ENCODE peak calls at places on chromosomes 2 and 18, in six cellular contexts. L is GM12864, F is cardiac fibroblast, P is glutamatergic neuron, O is mammary epithelial cell, V is epithelial cell of esophagus. G is an unnamed sample.

GRCh38 chr18:75727479-75727878 is 300.0 kb upstream of the SMIM21 start:
- DNase-seq in L (no peak), V (peak; percentile 2), O (peak; percentile 2), P (peak; percentile 71), F (peak; percentile 47), G (peak; percentile 58)

GRCh38 chr2:110120171-110121051 is 4.8 kb upstream of the MALL start:
- DNase-seq in F (peak; percentile 46), P (no peak), O (no peak), V (no peak), L (no peak), G (no peak)

GRCh38 chr2:226798422-226799210 is 1.0 kb downstream of the IRS1 start:
- DNase-seq in P (peak; percentile 65), F (peak; percentile 63), O (peak; percentile 55), V (peak; percentile 58), L (no peak), G (peak; percentile 34)

GRCh38 chr2:54559593-54560145 is 103.5 kb downstream of the SPTBN1 start:
- DNase-seq in O (peak; percentile 86), P (peak; percentile 19), F (peak; percentile 87), V (peak; percentile 89), L (no peak), G (peak; percentile 41)

GRCh38 chr2:84841577-84841976 is 39.3 kb downstream of the TRABD2A start:
- DNase-seq in L (no peak), V (no peak), P (no peak), O (no peak), F (no peak), G (no peak)

GRCh38 chr18:36322734-36323133 is 25.2 kb downstream of the FHOD3 start:
- DNase-seq in F (no peak), O (no peak), L (no peak), P (no peak), V (no peak), G (no peak)

GRCh38 chr2:36406296-36406695 is 50.7 kb downstream of the CRIM1 start:
- DNase-seq in F (no peak), O (no peak), L (no peak), V (no peak), P (no peak), G (no peak)

GRCh38 chr2:194260185-194260584 is 1396.8 kb upstream of the SLC39A10 start:
- DNase-seq in F (no peak), V (no peak), O (no peak), P (no peak), L (no peak), G (no peak)

GRCh38 chr2:101946372-101946771 is 45.4 kb upstream of the IL1R2 start:
- DNase-seq in F (no peak), O (no peak), L (no peak), V (no peak), P (no peak), G (no peak)

GRCh38 chr2:71129891-71130324 is at the start of gene MCEE:
- DNase-seq in L (peak; percentile 55), V (peak; percentile 92), P (peak; percentile 90), F (peak; percentile 88), O (peak; percentile 85), G (peak; percentile 88)

GRCh38 chr18:11741505-11742145 is 52.6 kb downstream of the GNAL start:
- DNase-seq in V (peak; percentile 41), P (no peak), L (no peak), O (no peak), F (no peak), G (no peak)

GRCh38 chr2:212730994-212731393 is 192.4 kb upstream of the ERBB4 start:
- DNase-seq in L (peak; percentile 53), F (no peak), O (peak; percentile 31), P (no peak), V (peak; percentile 57), G (no peak)

GRCh38 chr18:37408676-37409305 is 156.8 kb downstream of the CELF4 start:
- DNase-seq in V (no peak), P (no peak), F (no peak), O (no peak), L (no peak), G (no peak)

GRCh38 chr18:24540896-24541295 is 80.5 kb downstream of the HRH4 start:
- DNase-seq in F (no peak), P (no peak), O (no peak), L (no peak), V (no peak), G (no peak)

GRCh38 chr18:77129150-77129551 is 3.4 kb downstream of the MBP start:
- DNase-seq in F (peak; percentile 79), L (no peak), O (peak; percentile 88), V (peak; percentile 87), P (no peak), G (no peak)

GRCh38 chr18:58364867-58365533 is 263.9 kb downstream of the ALPK2 start:
- DNase-seq in P (no peak), V (no peak), O (peak; percentile 66), F (no peak), L (no peak), G (no peak)

GRCh38 chr2:194166818-194167217 is 1490.2 kb upstream of the SLC39A10 start:
- DNase-seq in P (peak; percentile 16), L (peak; percentile 2), F (peak; percentile 39), V (peak; percentile 61), O (peak; percentile 12), G (peak; percentile 21)

GRCh38 chr2:223469270-223470057 is 132.7 kb downstream of the SCG2 start:
- DNase-seq in P (peak; percentile 58), O (peak; percentile 39), L (no peak), V (peak; percentile 62), F (peak; percentile 65), G (no peak)

GRCh38 chr2:72973566-72974435 is 56.5 kb downstream of the EMX1 start:
- DNase-seq in O (peak; percentile 32), V (peak; percentile 69), F (peak; percentile 69), L (no peak), P (peak; percentile 61), G (peak; percentile 66)

GRCh38 chr18:1296237-1296636 is 391.6 kb downstream of the ADCYAP1 start:
- DNase-seq in F (no peak), O (no peak), P (no peak), V (no peak), L (no peak), G (no peak)

GRCh38 chr2:187527262-187527661 is 27.0 kb downstream of the TFPI start:
- DNase-seq in V (no peak), P (no peak), F (peak; percentile 92), O (no peak), L (no peak), G (no peak)

GRCh38 chr2:101400516-101401315 is 13.4 kb upstream of the CREG2 start:
- DNase-seq in O (no peak), L (no peak), F (no peak), V (no peak), P (no peak), G (no peak)

GRCh38 chr2:231037202-231037730 is at the start of gene C2orf72:
- DNase-seq in P (peak; percentile 55), O (no peak), L (no peak), F (no peak), V (no peak), G (peak; percentile 28)

GRCh38 chr2:172674034-172674967 is 61.3 kb upstream of the RAPGEF4 start:
- DNase-seq in O (no peak), L (no peak), V (no peak), F (peak; percentile 42), P (peak; percentile 76), G (peak; percentile 72)
- TF ChIP-seq CTCF in O (no peak), L (peak; percentile 58), V (peak; percentile 22), F (peak; percentile 69), P (peak; percentile 67), G (peak; percentile 60)

DNA sequence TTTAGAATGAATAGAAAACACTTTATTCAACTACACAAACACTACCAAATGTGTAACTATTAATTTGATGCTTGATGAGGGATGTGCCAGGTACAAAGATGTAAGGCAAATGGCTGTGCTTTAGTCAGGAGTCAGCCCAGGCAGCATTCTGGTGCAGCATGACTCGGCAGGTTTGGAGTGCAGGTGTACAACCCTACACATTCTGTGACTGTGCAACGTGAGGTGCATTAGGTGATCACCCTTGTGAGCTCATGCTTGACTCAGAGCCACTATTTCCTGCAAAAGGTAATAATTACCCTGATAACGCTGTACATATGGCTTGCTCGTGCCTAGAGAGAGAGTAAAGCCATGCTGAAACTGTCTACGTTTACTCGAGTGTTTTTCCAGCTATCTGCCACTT is 288.7 kb upstream of the DSEL start:
- DNase-seq in L (no peak), F (no peak), O (peak; percentile 42), P (no peak), V (peak; percentile 59), G (no peak)
- TF ChIP-seq CTCF in L (no peak), F (no peak), O (no peak), P (no peak), V (no peak), G (no peak)

GRCh38 chr2:12048551-12048950 is 302.1 kb downstream of the LPIN1 start:
- DNase-seq in O (no peak), V (no peak), L (no peak), P (no peak), F (no peak), G (peak; percentile 30)
- TF ChIP-seq CTCF in O (no peak), V (no peak), L (peak; percentile 77), P (no peak), F (peak; percentile 17), G (no peak)

GRCh38 chr2:28342081-28342967 is 50.3 kb upstream of the FOSL2 start:
- DNase-seq in O (no peak), F (peak; percentile 96), V (no peak), P (no peak), L (no peak), G (no peak)

GRCh38 chr2:28338754-28339325 is 53.8 kb upstream of the FOSL2 start:
- DNase-seq in F (no peak), L (no peak), O (no peak), P (no peak), V (peak; percentile 49), G (no peak)

GRCh38 chr2:28341208-28341891 is 51.3 kb upstream of the FOSL2 start:
- DNase-seq in V (no peak), P (no peak), O (no peak), F (no peak), L (no peak), G (no peak)

GRCh38 chr2:28339516-28340175 is 53.0 kb upstream of the FOSL2 start:
- DNase-seq in V (no peak), L (no peak), P (no peak), F (peak; percentile 42), O (no peak), G (no peak)

DNA sequence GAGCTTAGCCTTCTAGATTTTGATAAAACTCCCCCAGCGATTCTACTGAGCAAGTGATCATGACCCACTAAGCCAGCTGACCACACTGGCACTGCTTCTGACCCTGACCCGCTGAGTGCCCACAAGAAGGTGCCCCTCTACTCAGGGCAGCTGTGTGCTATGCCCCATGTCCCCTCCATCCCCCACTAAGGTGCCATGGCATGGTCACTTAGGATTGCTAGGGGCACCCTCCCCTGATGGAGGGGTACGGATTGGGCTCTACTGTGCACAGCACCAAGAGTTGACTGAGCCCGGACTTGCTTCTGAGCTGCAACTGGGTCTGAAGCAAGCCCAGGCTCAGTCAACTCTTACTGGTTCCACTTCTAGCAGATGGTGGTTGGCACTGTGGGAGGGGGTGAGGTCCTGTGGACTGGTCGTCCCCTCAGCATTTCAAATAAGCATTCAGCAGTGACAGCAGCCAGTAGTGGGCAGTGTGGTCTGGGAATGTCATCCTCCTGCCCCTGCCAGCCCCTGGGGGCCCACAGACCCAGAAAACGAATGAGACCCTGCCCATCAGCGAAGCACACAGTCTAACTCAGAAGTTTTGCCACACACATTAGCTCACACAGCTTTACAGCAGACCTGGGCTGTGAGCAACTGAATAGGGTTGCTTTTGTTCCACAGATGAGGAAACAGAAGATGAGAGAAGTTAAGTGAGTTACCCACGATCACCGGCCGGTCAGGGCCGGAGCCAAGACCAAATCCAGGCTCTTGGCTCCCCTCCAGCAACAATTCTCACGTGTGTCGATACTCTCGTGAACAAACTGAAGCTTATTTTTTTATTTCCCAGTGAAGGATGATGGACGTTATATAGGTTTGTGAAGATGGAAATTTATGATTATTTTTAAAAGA is 52.1 kb upstream of the FOSL2 start:
- DNase-seq in O (no peak), F (no peak), P (no peak), L (no peak), V (no peak), G (no peak)
- TF ChIP-seq CTCF in O (no peak), F (no peak), P (no peak), L (no peak), V (no peak), G (no peak)

GRCh38 chr2:32772623-32773221 is 144.9 kb downstream of the TTC27 start:
- DNase-seq in L (no peak), O (peak; percentile 19), V (peak; percentile 50), P (no peak), F (peak; percentile 76), G (peak; percentile 28)
- TF ChIP-seq CTCF in L (peak; percentile 58), O (peak; percentile 36), V (peak; percentile 71), P (peak; percentile 84), F (peak; percentile 61), G (peak; percentile 70)

G was measured in endothelial cell.